ENCODE peak calls at places on chromosomes 6 and 20, in seven cellular contexts. One of them, this sample, is unnamed.

GRCh38 chr20:11902264-11902663 is 15.4 kb upstream of the BTBD3 start:
- DNase-seq in iris pigment epithelial cell: peak; percentile 88
- DNase-seq in GM04504: peak; percentile 57
- DNase-seq in T1000: no peak
- DNase-seq in AG09319: no peak
- DNase-seq in type B pancreatic cell: no peak
- DNase-seq in cardiac fibroblast: peak; percentile 17
- DNase-seq in this sample: no peak

GRCh38 chr20:11880694-11881093 is 37.0 kb upstream of the BTBD3 start:
- DNase-seq in iris pigment epithelial cell: peak; percentile 7
- DNase-seq in GM04504: no peak
- DNase-seq in T1000: no peak
- DNase-seq in AG09319: no peak
- DNase-seq in type B pancreatic cell: no peak
- DNase-seq in cardiac fibroblast: no peak
- DNase-seq in this sample: no peak

GRCh38 chr6:33018904-33019303 is 9.5 kb upstream of the HLA-DOA start:
- DNase-seq in iris pigment epithelial cell: peak; percentile 79
- DNase-seq in GM04504: no peak
- DNase-seq in T1000: no peak
- DNase-seq in AG09319: peak; percentile 3
- DNase-seq in type B pancreatic cell: no peak
- DNase-seq in cardiac fibroblast: peak; percentile 72
- DNase-seq in this sample: no peak

GRCh38 chr6:111208928-111209327 is 121.6 kb downstream of the SLC16A10 start:
- DNase-seq in iris pigment epithelial cell: no peak
- DNase-seq in GM04504: no peak
- DNase-seq in T1000: no peak
- DNase-seq in AG09319: no peak
- DNase-seq in type B pancreatic cell: no peak
- DNase-seq in cardiac fibroblast: no peak
- DNase-seq in this sample: no peak

GRCh38 chr6:158068893-158069799 is 87.5 kb downstream of the SYNJ2 start:
- DNase-seq in iris pigment epithelial cell: peak; percentile 63
- DNase-seq in GM04504: no peak
- DNase-seq in T1000: peak; percentile 32
- DNase-seq in AG09319: peak; percentile 11
- DNase-seq in type B pancreatic cell: no peak
- DNase-seq in cardiac fibroblast: peak; percentile 68
- DNase-seq in this sample: peak; percentile 76

GRCh38 chr6:135439549-135439948 is 58.0 kb downstream of the AHI1 start:
- DNase-seq in iris pigment epithelial cell: no peak
- DNase-seq in GM04504: no peak
- DNase-seq in T1000: no peak
- DNase-seq in AG09319: no peak
- DNase-seq in type B pancreatic cell: no peak
- DNase-seq in cardiac fibroblast: no peak
- DNase-seq in this sample: no peak

GRCh38 chr6:1872649-1873131 is 263.0 kb downstream of the FOXC1 start:
- DNase-seq in iris pigment epithelial cell: peak; percentile 48
- DNase-seq in GM04504: peak; percentile 33
- DNase-seq in T1000: no peak
- DNase-seq in AG09319: peak; percentile 3
- DNase-seq in type B pancreatic cell: no peak
- DNase-seq in cardiac fibroblast: peak; percentile 80
- DNase-seq in this sample: no peak

GRCh38 chr6:111737065-111737521 is 131.4 kb upstream of the TRAF3IP2 start:
- DNase-seq in iris pigment epithelial cell: peak; percentile 79
- DNase-seq in GM04504: no peak
- DNase-seq in T1000: no peak
- DNase-seq in AG09319: no peak
- DNase-seq in type B pancreatic cell: no peak
- DNase-seq in cardiac fibroblast: no peak
- DNase-seq in this sample: no peak

GRCh38 chr6:157893238-157893637 is 70.2 kb downstream of the SNX9 start:
- DNase-seq in iris pigment epithelial cell: no peak
- DNase-seq in GM04504: no peak
- DNase-seq in T1000: no peak
- DNase-seq in AG09319: no peak
- DNase-seq in type B pancreatic cell: no peak
- DNase-seq in cardiac fibroblast: no peak
- DNase-seq in this sample: no peak

GRCh38 chr6:67047996-67048395 is 1341.0 kb upstream of the EYS start:
- DNase-seq in iris pigment epithelial cell: no peak
- DNase-seq in GM04504: no peak
- DNase-seq in T1000: no peak
- DNase-seq in AG09319: no peak
- DNase-seq in type B pancreatic cell: no peak
- DNase-seq in cardiac fibroblast: no peak
- DNase-seq in this sample: no peak

GRCh38 chr6:114007451-114007953 is 36.6 kb upstream of the HDAC2 start:
- DNase-seq in iris pigment epithelial cell: no peak
- DNase-seq in GM04504: no peak
- DNase-seq in T1000: peak; percentile 5
- DNase-seq in AG09319: no peak
- DNase-seq in type B pancreatic cell: no peak
- DNase-seq in cardiac fibroblast: no peak
- DNase-seq in this sample: no peak

GRCh38 chr6:166950443-166950821 is 5.9 kb downstream of the RNASET2 start:
- DNase-seq in iris pigment epithelial cell: no peak
- DNase-seq in GM04504: no peak
- DNase-seq in T1000: no peak
- DNase-seq in AG09319: no peak
- DNase-seq in type B pancreatic cell: no peak
- DNase-seq in cardiac fibroblast: no peak
- DNase-seq in this sample: no peak

GRCh38 chr6:151442359-151442758 is 9.6 kb downstream of the RMND1 start:
- DNase-seq in iris pigment epithelial cell: no peak
- DNase-seq in GM04504: no peak
- DNase-seq in T1000: no peak
- DNase-seq in AG09319: no peak
- DNase-seq in type B pancreatic cell: no peak
- DNase-seq in cardiac fibroblast: no peak
- DNase-seq in this sample: no peak

GRCh38 chr6:155381856-155382690 is 67.8 kb upstream of the TFB1M start:
- DNase-seq in iris pigment epithelial cell: peak; percentile 87
- DNase-seq in GM04504: no peak
- DNase-seq in T1000: no peak
- DNase-seq in AG09319: peak; percentile 15
- DNase-seq in type B pancreatic cell: no peak
- DNase-seq in cardiac fibroblast: peak; percentile 33
- DNase-seq in this sample: no peak

GRCh38 chr6:112575309-112575834 is 228.2 kb downstream of the RFPL4B start:
- DNase-seq in iris pigment epithelial cell: peak; percentile 21
- DNase-seq in GM04504: no peak
- DNase-seq in T1000: no peak
- DNase-seq in AG09319: no peak
- DNase-seq in type B pancreatic cell: no peak
- DNase-seq in cardiac fibroblast: no peak
- DNase-seq in this sample: no peak

GRCh38 chr6:99933129-99933528 is 60.9 kb downstream of the MCHR2 start:
- DNase-seq in iris pigment epithelial cell: peak; percentile 86
- DNase-seq in GM04504: peak; percentile 37
- DNase-seq in T1000: no peak
- DNase-seq in AG09319: peak; percentile 10
- DNase-seq in type B pancreatic cell: no peak
- DNase-seq in cardiac fibroblast: peak; percentile 26
- DNase-seq in this sample: no peak

GRCh38 chr6:80543598-80544181 is 437.2 kb downstream of the BCKDHB start:
- DNase-seq in iris pigment epithelial cell: peak; percentile 93
- DNase-seq in GM04504: no peak
- DNase-seq in T1000: no peak
- DNase-seq in AG09319: no peak
- DNase-seq in type B pancreatic cell: no peak
- DNase-seq in cardiac fibroblast: peak; percentile 61
- DNase-seq in this sample: no peak